ENCODE peak calls at places on chromosomes 3 and 15, in eight cellular contexts. One of them, this sample, is unnamed.

GRCh38 chr3:37338500-37338899 is 164.1 kb upstream of the LRRFIP2 start:
- DNase-seq in DMS153: no peak
- DNase-seq in activated effector memory CD4-positive, alpha-beta T cell treated with Interleukin-2 at 50 U/mL for 16 hours: no peak
- DNase-seq in aorta: no peak
- DNase-seq in B cell: no peak
- DNase-seq in upper lobe of right lung: no peak
- DNase-seq in cardiac fibroblast: peak
- DNase-seq in hepatocyte: no peak
- DNase-seq in this sample: no peak

GRCh38 chr3:196336319-196337145 is 1.7 kb downstream of the TM4SF19 start:
- DNase-seq in upper lobe of right lung: no peak
- DNase-seq in hepatocyte: no peak
- DNase-seq in cardiac fibroblast: peak
- DNase-seq in aorta: no peak
- DNase-seq in activated effector memory CD4-positive, alpha-beta T cell treated with Interleukin-2 at 50 U/mL for 16 hours: no peak
- DNase-seq in DMS153: peak
- DNase-seq in B cell: no peak
- DNase-seq in this sample: no peak

GRCh38 chr3:191235331-191236314 is 36.6 kb downstream of the OSTN start:
- DNase-seq in activated effector memory CD4-positive, alpha-beta T cell treated with Interleukin-2 at 50 U/mL for 16 hours: no peak
- DNase-seq in cardiac fibroblast: peak
- DNase-seq in DMS153: no peak
- DNase-seq in aorta: no peak
- DNase-seq in B cell: peak
- DNase-seq in upper lobe of right lung: no peak
- DNase-seq in hepatocyte: no peak
- DNase-seq in this sample: no peak

GRCh38 chr3:14725564-14726420 is 50.9 kb downstream of the C3orf20 start:
- DNase-seq in activated effector memory CD4-positive, alpha-beta T cell treated with Interleukin-2 at 50 U/mL for 16 hours: no peak
- DNase-seq in upper lobe of right lung: no peak
- DNase-seq in DMS153: no peak
- DNase-seq in aorta: no peak
- DNase-seq in cardiac fibroblast: peak
- DNase-seq in hepatocyte: peak
- DNase-seq in B cell: no peak
- DNase-seq in this sample: no peak

GRCh38 chr3:146839727-146840126 is 234.6 kb upstream of the PLSCR5 start:
- DNase-seq in hepatocyte: no peak
- DNase-seq in aorta: no peak
- DNase-seq in activated effector memory CD4-positive, alpha-beta T cell treated with Interleukin-2 at 50 U/mL for 16 hours: no peak
- DNase-seq in B cell: no peak
- DNase-seq in upper lobe of right lung: no peak
- DNase-seq in DMS153: no peak
- DNase-seq in cardiac fibroblast: no peak
- DNase-seq in this sample: no peak

GRCh38 chr3:132399054-132399929 is 18.0 kb upstream of the DNAJC13 start:
- DNase-seq in hepatocyte: peak
- DNase-seq in upper lobe of right lung: no peak
- DNase-seq in activated effector memory CD4-positive, alpha-beta T cell treated with Interleukin-2 at 50 U/mL for 16 hours: no peak
- DNase-seq in aorta: no peak
- DNase-seq in B cell: peak
- DNase-seq in cardiac fibroblast: peak
- DNase-seq in DMS153: peak
- DNase-seq in this sample: no peak

GRCh38 chr15:93300796-93301195 is 211.8 kb upstream of the RGMA start:
- DNase-seq in hepatocyte: peak
- DNase-seq in DMS153: no peak
- DNase-seq in upper lobe of right lung: no peak
- DNase-seq in aorta: no peak
- DNase-seq in activated effector memory CD4-positive, alpha-beta T cell treated with Interleukin-2 at 50 U/mL for 16 hours: no peak
- DNase-seq in cardiac fibroblast: no peak
- DNase-seq in B cell: no peak
- DNase-seq in this sample: no peak

GRCh38 chr3:122151480-122151879 is 32.0 kb upstream of the CASR start:
- DNase-seq in DMS153: no peak
- DNase-seq in activated effector memory CD4-positive, alpha-beta T cell treated with Interleukin-2 at 50 U/mL for 16 hours: no peak
- DNase-seq in B cell: no peak
- DNase-seq in hepatocyte: no peak
- DNase-seq in upper lobe of right lung: no peak
- DNase-seq in aorta: no peak
- DNase-seq in cardiac fibroblast: peak
- DNase-seq in this sample: no peak

GRCh38 chr15:39817892-39818291 is 35.3 kb upstream of the FSIP1 start:
- DNase-seq in B cell: no peak
- DNase-seq in cardiac fibroblast: no peak
- DNase-seq in DMS153: no peak
- DNase-seq in hepatocyte: no peak
- DNase-seq in aorta: no peak
- DNase-seq in upper lobe of right lung: no peak
- DNase-seq in activated effector memory CD4-positive, alpha-beta T cell treated with Interleukin-2 at 50 U/mL for 16 hours: no peak
- DNase-seq in this sample: no peak

GRCh38 chr3:88203537-88204143 is 53.9 kb downstream of the C3orf38 start:
- DNase-seq in hepatocyte: peak
- DNase-seq in DMS153: peak
- DNase-seq in cardiac fibroblast: peak
- DNase-seq in aorta: peak
- DNase-seq in upper lobe of right lung: no peak
- DNase-seq in activated effector memory CD4-positive, alpha-beta T cell treated with Interleukin-2 at 50 U/mL for 16 hours: peak
- DNase-seq in B cell: peak
- DNase-seq in this sample: no peak

GRCh38 chr3:46104706-46105105 is 77.4 kb upstream of the XCR1 start:
- DNase-seq in hepatocyte: no peak
- DNase-seq in B cell: no peak
- DNase-seq in upper lobe of right lung: no peak
- DNase-seq in cardiac fibroblast: no peak
- DNase-seq in DMS153: no peak
- DNase-seq in aorta: no peak
- DNase-seq in activated effector memory CD4-positive, alpha-beta T cell treated with Interleukin-2 at 50 U/mL for 16 hours: no peak
- DNase-seq in this sample: no peak

GRCh38 chr15:94174399-94174802 is 57.0 kb upstream of the MCTP2 start:
- DNase-seq in B cell: peak
- DNase-seq in activated effector memory CD4-positive, alpha-beta T cell treated with Interleukin-2 at 50 U/mL for 16 hours: no peak
- DNase-seq in DMS153: no peak
- DNase-seq in cardiac fibroblast: peak
- DNase-seq in hepatocyte: no peak
- DNase-seq in upper lobe of right lung: no peak
- DNase-seq in aorta: no peak
- DNase-seq in this sample: no peak

GRCh38 chr3:191409791-191410359 is 51.1 kb upstream of the PYDC2 start:
- DNase-seq in B cell: no peak
- DNase-seq in activated effector memory CD4-positive, alpha-beta T cell treated with Interleukin-2 at 50 U/mL for 16 hours: no peak
- DNase-seq in cardiac fibroblast: no peak
- DNase-seq in DMS153: no peak
- DNase-seq in aorta: no peak
- DNase-seq in hepatocyte: no peak
- DNase-seq in upper lobe of right lung: no peak
- DNase-seq in this sample: no peak

GRCh38 chr3:72903004-72903403 is 15.2 kb downstream of the GXYLT2 start:
- DNase-seq in hepatocyte: peak
- DNase-seq in aorta: no peak
- DNase-seq in upper lobe of right lung: no peak
- DNase-seq in activated effector memory CD4-positive, alpha-beta T cell treated with Interleukin-2 at 50 U/mL for 16 hours: no peak
- DNase-seq in cardiac fibroblast: peak
- DNase-seq in DMS153: no peak
- DNase-seq in B cell: no peak
- DNase-seq in this sample: no peak

GRCh38 chr15:69996842-69997478 is 100.8 kb downstream of the TLE3 start:
- DNase-seq in upper lobe of right lung: no peak
- DNase-seq in cardiac fibroblast: no peak
- DNase-seq in aorta: no peak
- DNase-seq in DMS153: peak
- DNase-seq in hepatocyte: peak
- DNase-seq in B cell: no peak
- DNase-seq in activated effector memory CD4-positive, alpha-beta T cell treated with Interleukin-2 at 50 U/mL for 16 hours: no peak
- DNase-seq in this sample: no peak

GRCh38 chr3:28989646-28990089 is 291.2 kb upstream of the RBMS3 start:
- DNase-seq in cardiac fibroblast: peak
- DNase-seq in aorta: no peak
- DNase-seq in DMS153: no peak
- DNase-seq in hepatocyte: no peak
- DNase-seq in upper lobe of right lung: no peak
- DNase-seq in B cell: no peak
- DNase-seq in activated effector memory CD4-positive, alpha-beta T cell treated with Interleukin-2 at 50 U/mL for 16 hours: no peak
- DNase-seq in this sample: no peak

GRCh38 chr3:129699199-129699598 is 92.7 kb upstream of the PLXND1 start:
- DNase-seq in hepatocyte: no peak
- DNase-seq in activated effector memory CD4-positive, alpha-beta T cell treated with Interleukin-2 at 50 U/mL for 16 hours: no peak
- DNase-seq in aorta: no peak
- DNase-seq in upper lobe of right lung: no peak
- DNase-seq in cardiac fibroblast: no peak
- DNase-seq in DMS153: no peak
- DNase-seq in B cell: no peak
- DNase-seq in this sample: no peak

GRCh38 chr3:42440924-42441323 is 30.5 kb upstream of the LYZL4 start:
- DNase-seq in B cell: no peak
- DNase-seq in DMS153: no peak
- DNase-seq in hepatocyte: no peak
- DNase-seq in activated effector memory CD4-positive, alpha-beta T cell treated with Interleukin-2 at 50 U/mL for 16 hours: no peak
- DNase-seq in upper lobe of right lung: no peak
- DNase-seq in cardiac fibroblast: no peak
- DNase-seq in aorta: no peak
- DNase-seq in this sample: no peak

GRCh38 chr3:86388848-86389247 is 602.1 kb downstream of the VGLL3 start:
- DNase-seq in B cell: no peak
- DNase-seq in cardiac fibroblast: no peak
- DNase-seq in DMS153: no peak
- DNase-seq in aorta: no peak
- DNase-seq in activated effector memory CD4-positive, alpha-beta T cell treated with Interleukin-2 at 50 U/mL for 16 hours: no peak
- DNase-seq in upper lobe of right lung: no peak
- DNase-seq in hepatocyte: no peak
- DNase-seq in this sample: no peak

GRCh38 chr3:185365281-185366211 is 2.6 kb downstream of the MAP3K13 start:
- DNase-seq in activated effector memory CD4-positive, alpha-beta T cell treated with Interleukin-2 at 50 U/mL for 16 hours: no peak
- DNase-seq in B cell: no peak
- DNase-seq in DMS153: peak
- DNase-seq in cardiac fibroblast: no peak
- DNase-seq in upper lobe of right lung: no peak
- DNase-seq in hepatocyte: no peak
- DNase-seq in aorta: no peak
- DNase-seq in this sample: no peak

GRCh38 chr3:168812234-168812633 is 716.5 kb upstream of the GOLIM4 start:
- DNase-seq in B cell: no peak
- DNase-seq in activated effector memory CD4-positive, alpha-beta T cell treated with Interleukin-2 at 50 U/mL for 16 hours: no peak
- DNase-seq in aorta: no peak
- DNase-seq in cardiac fibroblast: no peak
- DNase-seq in upper lobe of right lung: no peak
- DNase-seq in DMS153: no peak
- DNase-seq in hepatocyte: no peak
- DNase-seq in this sample: no peak

GRCh38 chr3:116579843-116580242 is 129.7 kb upstream of the TUSC7 start:
- DNase-seq in cardiac fibroblast: peak
- DNase-seq in DMS153: no peak
- DNase-seq in upper lobe of right lung: no peak
- DNase-seq in hepatocyte: peak
- DNase-seq in activated effector memory CD4-positive, alpha-beta T cell treated with Interleukin-2 at 50 U/mL for 16 hours: no peak
- DNase-seq in B cell: no peak
- DNase-seq in aorta: no peak
- DNase-seq in this sample: no peak

GRCh38 chr3:123389338-123389910 is 59.5 kb downstream of the ADCY5 start:
- DNase-seq in hepatocyte: no peak
- DNase-seq in activated effector memory CD4-positive, alpha-beta T cell treated with Interleukin-2 at 50 U/mL for 16 hours: no peak
- DNase-seq in DMS153: no peak
- DNase-seq in B cell: no peak
- DNase-seq in cardiac fibroblast: no peak
- DNase-seq in aorta: no peak
- DNase-seq in upper lobe of right lung: no peak
- DNase-seq in this sample: no peak

GRCh38 chr15:50890751-50891150 is 17.7 kb upstream of the AP4E1 start:
- DNase-seq in DMS153: no peak
- DNase-seq in upper lobe of right lung: no peak
- DNase-seq in cardiac fibroblast: peak
- DNase-seq in B cell: no peak
- DNase-seq in hepatocyte: no peak
- DNase-seq in aorta: no peak
- DNase-seq in activated effector memory CD4-positive, alpha-beta T cell treated with Interleukin-2 at 50 U/mL for 16 hours: no peak
- DNase-seq in this sample: no peak

GRCh38 chr3:4494807-4495200 is 1.7 kb downstream of the ITPR1 start:
- DNase-seq in aorta: no peak
- DNase-seq in hepatocyte: no peak
- DNase-seq in DMS153: no peak
- DNase-seq in activated effector memory CD4-positive, alpha-beta T cell treated with Interleukin-2 at 50 U/mL for 16 hours: no peak
- DNase-seq in B cell: peak
- DNase-seq in upper lobe of right lung: no peak
- DNase-seq in cardiac fibroblast: no peak
- DNase-seq in this sample: no peak

GRCh38 chr3:171783086-171783485 is 27.2 kb downstream of the PLD1 start:
- DNase-seq in activated effector memory CD4-positive, alpha-beta T cell treated with Interleukin-2 at 50 U/mL for 16 hours: no peak
- DNase-seq in cardiac fibroblast: no peak
- DNase-seq in aorta: no peak
- DNase-seq in DMS153: no peak
- DNase-seq in hepatocyte: no peak
- DNase-seq in upper lobe of right lung: no peak
- DNase-seq in B cell: no peak
- DNase-seq in this sample: no peak

GRCh38 chr15:67130673-67131601 is 65.5 kb downstream of the SMAD3 start:
- DNase-seq in cardiac fibroblast: peak
- DNase-seq in B cell: no peak
- DNase-seq in DMS153: no peak
- DNase-seq in aorta: no peak
- DNase-seq in hepatocyte: no peak
- DNase-seq in activated effector memory CD4-positive, alpha-beta T cell treated with Interleukin-2 at 50 U/mL for 16 hours: no peak
- DNase-seq in upper lobe of right lung: no peak
- DNase-seq in this sample: peak

GRCh38 chr3:172839679-172840078 is 89.2 kb downstream of the ECT2 start:
- DNase-seq in aorta: no peak
- DNase-seq in DMS153: no peak
- DNase-seq in hepatocyte: no peak
- DNase-seq in upper lobe of right lung: no peak
- DNase-seq in activated effector memory CD4-positive, alpha-beta T cell treated with Interleukin-2 at 50 U/mL for 16 hours: no peak
- DNase-seq in B cell: no peak
- DNase-seq in cardiac fibroblast: no peak
- DNase-seq in this sample: no peak

GRCh38 chr15:23642413-23643044 is 5.1 kb downstream of the MAGEL2 start:
- DNase-seq in DMS153: peak
- DNase-seq in B cell: peak
- DNase-seq in upper lobe of right lung: peak
- DNase-seq in activated effector memory CD4-positive, alpha-beta T cell treated with Interleukin-2 at 50 U/mL for 16 hours: no peak
- DNase-seq in aorta: no peak
- DNase-seq in cardiac fibroblast: peak
- DNase-seq in hepatocyte: peak
- DNase-seq in this sample: no peak

GRCh38 chr3:45329779-45330305 is 58.5 kb upstream of the LARS2 start:
- DNase-seq in DMS153: no peak
- DNase-seq in activated effector memory CD4-positive, alpha-beta T cell treated with Interleukin-2 at 50 U/mL for 16 hours: no peak
- DNase-seq in cardiac fibroblast: no peak
- DNase-seq in aorta: no peak
- DNase-seq in hepatocyte: no peak
- DNase-seq in B cell: no peak
- DNase-seq in upper lobe of right lung: no peak
- DNase-seq in this sample: no peak

GRCh38 chr3:48851407-48851806 is 3.7 kb upstream of the PRKAR2A start:
- DNase-seq in aorta: no peak
- DNase-seq in upper lobe of right lung: peak
- DNase-seq in cardiac fibroblast: peak
- DNase-seq in DMS153: no peak
- DNase-seq in hepatocyte: peak
- DNase-seq in activated effector memory CD4-positive, alpha-beta T cell treated with Interleukin-2 at 50 U/mL for 16 hours: no peak
- DNase-seq in B cell: no peak
- DNase-seq in this sample: no peak

GRCh38 chr15:52180196-52180835 is 10.9 kb downstream of the GNB5 start:
- DNase-seq in cardiac fibroblast: no peak
- DNase-seq in aorta: no peak
- DNase-seq in activated effector memory CD4-positive, alpha-beta T cell treated with Interleukin-2 at 50 U/mL for 16 hours: peak
- DNase-seq in hepatocyte: no peak
- DNase-seq in B cell: no peak
- DNase-seq in DMS153: no peak
- DNase-seq in upper lobe of right lung: no peak
- DNase-seq in this sample: no peak

GRCh38 chr3:58874795-58875194 is 175.0 kb downstream of the CFAP20DC start:
- DNase-seq in upper lobe of right lung: no peak
- DNase-seq in hepatocyte: no peak
- DNase-seq in aorta: no peak
- DNase-seq in DMS153: no peak
- DNase-seq in activated effector memory CD4-positive, alpha-beta T cell treated with Interleukin-2 at 50 U/mL for 16 hours: no peak
- DNase-seq in cardiac fibroblast: peak
- DNase-seq in B cell: no peak
- DNase-seq in this sample: no peak

GRCh38 chr15:74438696-74439316 is 5.0 kb upstream of the SEMA7A start:
- DNase-seq in cardiac fibroblast: peak
- DNase-seq in upper lobe of right lung: peak
- DNase-seq in DMS153: peak
- DNase-seq in aorta: peak
- DNase-seq in activated effector memory CD4-positive, alpha-beta T cell treated with Interleukin-2 at 50 U/mL for 16 hours: peak
- DNase-seq in hepatocyte: peak
- DNase-seq in B cell: peak
- DNase-seq in this sample: no peak